ENCODE peak calls at places on chromosome 1, in four cellular contexts. B, L, P and T are unnamed samples.

GRCh38 chr1:220491891-220492290 is 36.0 kb upstream of the MARK1 start:
- DNase-seq in B (no peak), L (no peak), P (no peak), T (no peak)

GRCh38 chr1:27517907-27518718 is 28.1 kb upstream of the WASF2 start:
- DNase-seq in B (no peak), L (peak; percentile 78), P (no peak), T (no peak)

GRCh38 chr1:155123801-155124200 is 3.9 kb upstream of the EFNA1 start:
- DNase-seq in B (no peak), L (no peak), P (no peak), T (peak; percentile 91)

GRCh38 chr1:181061891-181062777 is 26.4 kb upstream of the IER5 start:
- DNase-seq in B (no peak), L (no peak), P (no peak), T (no peak)

GRCh38 chr1:165539306-165539705 is 4.5 kb upstream of the LRRC52 start:
- DNase-seq in B (no peak), L (no peak), P (peak; percentile 8), T (no peak)

GRCh38 chr1:3772027-3772714 is 378 bp upstream of the SMIM1 start:
- DNase-seq in B (peak; percentile 77), L (peak; percentile 98), P (peak; percentile 83), T (peak; percentile 72)

GRCh38 chr1:30027247-30027646 is 696.1 kb downstream of the MATN1 start:
- DNase-seq in B (no peak), L (no peak), P (no peak), T (no peak)

GRCh38 chr1:17922833-17923232 is 167.7 kb downstream of the ACTL8 start:
- DNase-seq in B (peak; percentile 15), L (peak; percentile 63), P (peak; percentile 41), T (no peak)

GRCh38 chr1:71964188-71964587 is 318.2 kb downstream of the NEGR1 start:
- DNase-seq in B (peak; percentile 7), L (no peak), P (no peak), T (no peak)

GRCh38 chr1:75614455-75615379 is 3.8 kb upstream of the SLC44A5 start:
- DNase-seq in B (peak; percentile 57), L (peak; percentile 67), P (peak; percentile 57), T (peak; percentile 81)

GRCh38 chr1:204523605-204524215 is 7.5 kb downstream of the MDM4 start:
- DNase-seq in B (no peak), L (peak; percentile 42), P (peak; percentile 18), T (no peak)

GRCh38 chr1:80056179-80056578 is 1049.6 kb upstream of the ADGRL4 start:
- DNase-seq in B (no peak), L (no peak), P (no peak), T (no peak)

GRCh38 chr1:232018512-232019340 is 392.1 kb downstream of the DISC1 start:
- DNase-seq in B (no peak), L (no peak), P (no peak), T (no peak)

GRCh38 chr1:4633346-4633745 is 21.1 kb upstream of the AJAP1 start:
- DNase-seq in B (no peak), L (no peak), P (no peak), T (no peak)

GRCh38 chr1:159946242-159947187 is 1.1 kb upstream of the IGSF9 start:
- DNase-seq in B (no peak), L (no peak), P (no peak), T (no peak)

GRCh38 chr1:98005326-98006010 is 84.6 kb upstream of the DPYD start:
- DNase-seq in B (no peak), L (no peak), P (no peak), T (peak; percentile 22)

GRCh38 chr1:116374340-116375164 is 1.5 kb downstream of the ATP1A1 start:
- DNase-seq in B (no peak), L (peak; percentile 34), P (peak; percentile 35), T (peak; percentile 16)

GRCh38 chr1:177737456-177737855 is 232.4 kb downstream of the SEC16B start:
- DNase-seq in B (no peak), L (no peak), P (no peak), T (no peak)

GRCh38 chr1:103467100-103467499 is 58.4 kb upstream of the RNPC3 start:
- DNase-seq in B (no peak), L (no peak), P (no peak), T (no peak)

GRCh38 chr1:195697130-195697529 is 911.1 kb downstream of the KCNT2 start:
- DNase-seq in B (no peak), L (no peak), P (no peak), T (no peak)

GRCh38 chr1:224253721-224254120 is 70.7 kb downstream of the DEGS1 start:
- DNase-seq in B (no peak), L (no peak), P (no peak), T (no peak)

GRCh38 chr1:201261771-201262547 is 21.3 kb upstream of the PKP1 start:
- DNase-seq in B (no peak), L (no peak), P (no peak), T (no peak)

GRCh38 chr1:100988121-100988520 is 37.5 kb downstream of the DPH5 start:
- DNase-seq in B (no peak), L (no peak), P (no peak), T (no peak)

GRCh38 chr1:55827350-55827749 is 612.2 kb upstream of the USP24 start:
- DNase-seq in B (no peak), L (no peak), P (peak; percentile 9), T (no peak)

GRCh38 chr1:172993640-172994039 is 57.1 kb downstream of the TNFSF18 start:
- DNase-seq in B (no peak), L (no peak), P (no peak), T (no peak)

GRCh38 chr1:24385160-24385939 is 28.2 kb downstream of the STPG1 start:
- DNase-seq in B (peak; percentile 47), L (peak; percentile 53), P (no peak), T (no peak)

GRCh38 chr1:89607156-89607555 is 25.8 kb upstream of the LRRC8C start:
- DNase-seq in B (no peak), L (no peak), P (no peak), T (no peak)

GRCh38 chr1:15522551-15522950 is 1.5 kb downstream of the CASP9 start:
- DNase-seq in B (no peak), L (no peak), P (no peak), T (no peak)

GRCh38 chr1:44031051-44031899 is at the start of gene SLC6A9:
- DNase-seq in B (peak; percentile 47), L (peak; percentile 84), P (peak; percentile 31), T (peak; percentile 34)

GRCh38 chr1:54768093-54768492 is 3.8 kb upstream of the PARS2 start:
- DNase-seq in B (no peak), L (no peak), P (peak; percentile 48), T (no peak)

GRCh38 chr1:1080122-1080753 is 6.1 kb upstream of the RNF223 start:
- DNase-seq in B (no peak), L (peak; percentile 74), P (peak; percentile 45), T (peak; percentile 34)

GRCh38 chr1:214234635-214235025 is 46.3 kb upstream of the SMYD2 start:
- DNase-seq in B (no peak), L (no peak), P (no peak), T (no peak)

DNA sequence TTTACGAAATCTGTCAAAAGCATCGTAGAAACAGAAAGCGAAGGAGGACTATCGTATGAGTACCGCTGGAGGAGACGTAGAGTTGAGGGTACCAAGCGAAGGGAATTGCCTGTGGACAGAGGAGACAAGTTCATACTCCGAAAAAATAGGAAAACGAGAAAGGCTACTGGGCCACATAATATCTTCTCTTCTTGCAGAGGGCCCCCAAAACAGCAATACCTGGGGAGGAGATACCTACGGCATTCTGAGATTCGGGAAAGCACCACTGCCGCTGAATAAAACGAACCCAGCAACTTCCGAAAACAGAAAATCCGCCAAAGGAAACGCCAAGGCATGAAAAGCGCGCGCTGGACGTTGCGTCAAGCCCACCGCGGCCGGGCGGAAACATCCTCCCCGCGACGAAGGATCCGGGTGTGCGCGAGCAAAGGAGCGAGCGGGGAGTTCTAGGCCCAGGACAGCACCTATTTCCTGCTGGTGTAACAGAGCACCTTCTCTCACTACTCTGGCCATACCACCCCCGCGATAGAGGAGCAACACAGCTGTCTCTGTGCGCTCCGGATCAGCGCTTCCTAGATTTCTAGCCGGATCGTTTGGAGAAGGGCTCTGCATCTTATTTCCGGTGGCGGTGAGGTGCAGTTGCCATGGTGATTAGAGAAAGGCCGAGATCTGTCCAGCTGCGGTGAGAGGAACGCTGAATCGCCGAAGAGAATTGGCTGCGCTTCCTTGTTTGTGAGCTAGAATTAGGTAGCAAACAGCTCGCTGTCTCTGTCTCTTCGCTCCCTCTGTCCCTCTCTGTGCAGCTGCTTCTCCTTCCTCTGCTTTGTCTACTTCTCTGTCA is at the start of the genes EFCAB7 and ITGB3BP:
- DNase-seq in B (peak; percentile 80), L (peak; percentile 93), P (peak; percentile 94), T (peak; percentile 91)
- TF ChIP-seq POLR2A in B (peak; percentile 69), L (peak; percentile 93), P (peak; percentile 71), T (peak; percentile 72)

GRCh38 chr1:210344706-210345105 is 16.0 kb downstream of the HHAT start:
- DNase-seq in B (no peak), L (no peak), P (no peak), T (no peak)

GRCh38 chr1:210352575-210352974 is 23.9 kb downstream of the HHAT start:
- DNase-seq in B (no peak), L (no peak), P (no peak), T (no peak)

GRCh38 chr1:210351496-210351895 is 22.8 kb downstream of the HHAT start:
- DNase-seq in B (no peak), L (no peak), P (no peak), T (no peak)

GRCh38 chr1:210342986-210343780 is 14.5 kb downstream of the HHAT start:
- DNase-seq in B (no peak), L (no peak), P (no peak), T (peak; percentile 19)

GRCh38 chr1:210347112-210347511 is 18.4 kb downstream of the HHAT start:
- DNase-seq in B (no peak), L (no peak), P (no peak), T (no peak)
- H2AFZ ChIP-seq in B (no peak overlapping the region), L (no peak overlapping the region), P (no peak overlapping the region), T (no peak overlapping the region)

GRCh38 chr1:206931709-206932108 is 10.0 kb upstream of the FCMR start:
- DNase-seq in B (no peak), L (no peak), P (no peak), T (no peak)

GRCh38 chr1:206930210-206930798 is 8.6 kb upstream of the FCMR start:
- DNase-seq in B (no peak), L (no peak), P (no peak), T (no peak)

GRCh38 chr1:206935491-206936067 is 10.7 kb downstream of the PIGR start:
- DNase-seq in B (peak; percentile 58), L (peak; percentile 91), P (peak; percentile 69), T (peak; percentile 25)

GRCh38 chr1:206932271-206932670 is 10.5 kb upstream of the FCMR start:
- DNase-seq in B (no peak), L (no peak), P (no peak), T (no peak)

DNA sequence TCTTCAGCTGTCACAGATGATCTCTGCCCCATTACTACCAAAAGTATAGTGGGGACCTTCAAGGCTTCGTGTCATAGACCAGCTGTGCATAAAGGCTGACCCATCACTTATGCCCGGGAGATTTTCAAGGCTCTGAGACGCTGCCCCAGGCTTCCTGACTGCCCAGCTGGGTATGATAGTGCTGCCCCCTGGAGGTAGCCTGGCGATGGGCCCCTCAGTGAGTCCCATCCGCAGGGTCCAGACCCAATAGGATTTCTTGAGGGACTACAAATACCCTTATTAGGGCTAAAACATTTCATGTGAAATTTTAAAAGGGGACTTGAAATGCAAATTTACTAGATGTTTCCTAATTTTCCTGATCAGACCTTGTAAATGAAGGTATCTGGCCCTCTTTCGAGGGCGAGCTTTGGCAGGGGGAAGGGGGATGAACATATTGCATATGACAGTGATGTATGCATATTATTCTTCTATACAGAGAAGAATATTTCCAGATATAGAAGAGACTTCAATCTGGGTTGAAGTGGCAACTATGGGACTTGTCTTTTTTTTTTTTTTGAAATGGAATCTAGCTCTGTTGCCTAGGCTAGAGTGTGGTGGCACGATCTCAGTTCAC is 11.7 kb upstream of the FCMR start:
- DNase-seq in B (no peak), L (peak; percentile 71), P (no peak), T (peak; percentile 11)
- TF ChIP-seq JUN in B (no peak), L (no peak), P (no peak), T (no peak)

GRCh38 chr1:2525896-2526823 is at the start of gene PANK4:
- DNase-seq in B (peak; percentile 66), L (peak; percentile 97), P (peak; percentile 84), T (peak; percentile 84)
- TF ChIP-seq POLR2A in B (peak; percentile 88), L (peak; percentile 85), P (peak; percentile 73), T (peak; percentile 82)